ENCODE peak calls at places on chromosomes 4 and X, in nine cellular contexts. R, Z, J, D, G, B, W, E and T are unnamed samples.

GRCh38 chrX:27679281-27679680 is 89.1 kb downstream of the DCAF8L2 start:
- DNase-seq in E (no peak), G (no peak), D (no peak), Z (no peak), B (no peak), W (peak), J (no peak), R (peak), T (no peak)

GRCh38 chrX:139158256-139158655 is 372.3 kb upstream of the F9 start:
- DNase-seq in D (no peak), Z (no peak), B (peak), R (no peak), E (no peak), G (no peak), J (no peak), W (peak), T (no peak)

GRCh38 chr4:2787230-2788100 is 5.4 kb upstream of the SH3BP2 start:
- DNase-seq in W (no peak), B (no peak), G (no peak), E (peak), Z (peak), R (no peak), D (no peak), J (no peak), T (no peak)

GRCh38 chr4:1476140-1476513 is 69.9 kb upstream of the NKX1-1 start:
- DNase-seq in G (no peak), B (no peak), E (peak), Z (peak), W (no peak), R (no peak), D (no peak), J (no peak), T (no peak)

GRCh38 chr4:136864580-136865185 is 667.6 kb downstream of the PCDH18 start:
- DNase-seq in R (peak), D (peak), E (no peak), B (peak), W (peak), J (peak), G (no peak), Z (no peak), T (peak)

GRCh38 chrX:9902651-9903050 is 64.5 kb upstream of the CLDN34 start:
- DNase-seq in E (no peak), J (no peak), B (no peak), Z (no peak), G (no peak), W (peak), D (no peak), R (no peak), T (no peak)

GRCh38 chr4:1370321-1371124 is 23.5 kb downstream of the UVSSA start:
- DNase-seq in W (no peak), G (peak), R (no peak), Z (no peak), J (no peak), D (no peak), B (no peak), E (peak), T (no peak)

GRCh38 chrX:926070-926469 is 286.4 kb downstream of the CRLF2 start:
- DNase-seq in R (no peak), W (no peak), Z (no peak), E (peak), D (no peak), G (no peak), B (no peak), J (no peak), T (no peak)

GRCh38 chr4:156291317-156291716 is 337.7 kb upstream of the CTSO start:
- DNase-seq in J (no peak), E (no peak), Z (no peak), R (peak), G (no peak), W (peak), D (no peak), B (no peak), T (no peak)

GRCh38 chr4:14168919-14169318 is 541.4 kb upstream of the BOD1L1 start:
- DNase-seq in E (no peak), D (peak), R (peak), J (peak), W (peak), Z (no peak), G (peak), B (no peak), T (peak)

GRCh38 chr4:77591532-77591931 is 14.1 kb upstream of the CXCL13 start:
- DNase-seq in Z (no peak), B (no peak), D (no peak), W (no peak), J (no peak), E (no peak), G (no peak), R (no peak), T (no peak)

GRCh38 chr4:178242655-178243054 is 800.4 kb upstream of the AGA start:
- DNase-seq in W (no peak), J (no peak), G (no peak), D (no peak), E (no peak), R (no peak), Z (no peak), B (no peak), T (no peak)

GRCh38 chrX:129686422-129686948 is 31.7 kb upstream of the APLN start:
- DNase-seq in J (no peak), R (peak), G (peak), D (no peak), B (no peak), Z (no peak), E (no peak), W (no peak), T (no peak)

GRCh38 chr4:150849016-150849415 is 166.1 kb downstream of the LRBA start:
- DNase-seq in R (no peak), J (no peak), B (no peak), Z (no peak), W (peak), D (peak), G (no peak), E (no peak), T (no peak)

GRCh38 chr4:142406917-142407501 is 439.1 kb downstream of the INPP4B start:
- DNase-seq in Z (no peak), R (no peak), E (no peak), G (no peak), B (no peak), J (no peak), W (peak), D (no peak), T (no peak)

GRCh38 chr4:1045193-1045594 is 33.8 kb downstream of the FGFRL1 start:
- DNase-seq in B (no peak), E (no peak), Z (no peak), J (no peak), G (peak), R (no peak), D (no peak), W (no peak), T (no peak)

GRCh38 chr4:23333946-23334878 is 555.6 kb downstream of the PPARGC1A start:
- DNase-seq in B (peak), E (no peak), W (peak), Z (no peak), R (peak), J (peak), G (no peak), D (peak), T (peak)

GRCh38 chr4:2254665-2255500 is 7.0 kb downstream of the MXD4 start:
- DNase-seq in D (no peak), J (no peak), Z (peak), R (no peak), E (peak), B (no peak), W (no peak), G (no peak), T (no peak)

GRCh38 chr4:48191758-48192157 is 57.7 kb upstream of the TXK start:
- DNase-seq in D (no peak), J (no peak), E (no peak), W (no peak), G (no peak), R (no peak), Z (no peak), B (no peak), T (no peak)

GRCh38 chrX:39440734-39441305 is 639.6 kb downstream of the MID1IP1 start:
- DNase-seq in D (no peak), E (no peak), R (no peak), W (no peak), B (no peak), J (no peak), G (no peak), Z (no peak), T (no peak)

GRCh38 chrX:47191331-47191730 is 2.3 kb upstream of the UBA1 start:
- DNase-seq in W (peak), Z (no peak), R (no peak), J (no peak), B (peak), D (no peak), G (no peak), E (no peak), T (no peak)

GRCh38 chr4:6354119-6354518 is 84.5 kb downstream of the WFS1 start:
- DNase-seq in G (no peak), D (no peak), Z (no peak), W (no peak), E (no peak), R (no peak), J (no peak), B (no peak), T (no peak)

GRCh38 chrX:107935200-107935599 is 47.0 kb downstream of the TEX13B start:
- DNase-seq in E (no peak), D (peak), B (no peak), Z (no peak), W (peak), J (no peak), R (peak), G (no peak), T (no peak)

GRCh38 chr4:119589165-119589564 is 39.4 kb downstream of the PDE5A start:
- DNase-seq in E (no peak), D (no peak), R (no peak), W (no peak), Z (no peak), J (no peak), B (no peak), G (no peak), T (no peak)

GRCh38 chrX:18348047-18348446 is 6.4 kb downstream of the SCML2 start:
- DNase-seq in Z (no peak), W (no peak), B (no peak), R (no peak), D (no peak), J (no peak), E (no peak), G (no peak), T (no peak)

GRCh38 chr4:3320361-3321023 is 27.7 kb downstream of the RGS12 start:
- DNase-seq in W (no peak), B (no peak), J (no peak), R (no peak), G (peak), Z (no peak), E (peak), D (no peak), T (no peak)

GRCh38 chrX:106980952-106981626 is 18.9 kb downstream of the MORC4 start:
- DNase-seq in W (no peak), D (no peak), Z (no peak), G (no peak), J (no peak), R (no peak), E (no peak), B (no peak), T (no peak)

GRCh38 chr4:20248155-20248558 is 3.5 kb upstream of the SLIT2 start:
- DNase-seq in W (peak), B (peak), J (peak), G (no peak), Z (no peak), R (peak), D (no peak), E (no peak), T (no peak)

GRCh38 chr4:158849681-158850080 is 80.9 kb downstream of the FNIP2 start:
- DNase-seq in B (no peak), D (no peak), G (no peak), E (no peak), Z (no peak), W (no peak), R (no peak), J (no peak), T (no peak)

GRCh38 chrX:103631145-103631544 is 2.4 kb downstream of the TCEAL1 start:
- DNase-seq in R (no peak), D (no peak), Z (no peak), B (no peak), W (no peak), J (no peak), G (no peak), E (no peak), T (no peak)
- H3K4me3 ChIP-seq in R (peak), D (no peak), Z (no peak), B (no peak), W (no peak), J (no peak), G (no peak), E (no peak), T (no peak)

DNA sequence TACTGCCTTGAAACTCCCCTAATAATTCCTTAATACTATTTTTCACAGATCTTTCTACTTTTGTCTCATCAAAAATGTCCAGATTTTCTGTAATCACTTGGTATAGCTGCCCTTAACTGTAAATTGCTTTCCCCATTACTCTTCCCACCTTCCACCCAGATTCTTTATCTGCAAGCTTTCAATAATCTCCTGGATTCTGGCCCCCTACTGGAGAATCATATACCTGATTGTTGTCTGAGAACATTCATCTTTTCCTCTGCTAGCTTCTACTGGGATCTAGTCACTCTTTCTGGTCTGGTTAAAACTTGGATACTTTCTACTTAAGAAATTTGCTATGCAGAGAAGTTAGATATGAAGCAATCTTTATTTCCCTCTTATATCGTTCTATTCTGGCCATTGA is 552.6 kb downstream of the PCDH19 start:
- DNase-seq in J (no peak), E (no peak), B (peak), D (no peak), W (no peak), R (no peak), Z (no peak), G (no peak), T (no peak)
- TF ChIP-seq CTCF in J (no peak), E (no peak), B (peak), D (peak), W (no peak), R (no peak), Z (no peak), G (no peak), T (no peak)

GRCh38 chr4:113511944-113512343 is 249.6 kb downstream of the CAMK2D start:
- DNase-seq in G (no peak), Z (no peak), B (no peak), J (no peak), E (no peak), D (no peak), R (no peak), W (no peak), T (no peak)

GRCh38 chr4:113512880-113513279 is 248.7 kb downstream of the CAMK2D start:
- DNase-seq in D (no peak), E (no peak), R (no peak), B (no peak), G (no peak), W (no peak), J (no peak), Z (no peak), T (no peak)

GRCh38 chr4:113505057-113505456 is 256.5 kb downstream of the CAMK2D start:
- DNase-seq in R (no peak), G (no peak), B (no peak), J (no peak), Z (no peak), D (no peak), E (no peak), W (no peak), T (no peak)

GRCh38 chr4:113513376-113513775 is 248.2 kb downstream of the CAMK2D start:
- DNase-seq in G (no peak), Z (no peak), D (no peak), R (no peak), W (no peak), E (no peak), J (no peak), B (no peak), T (no peak)

DNA sequence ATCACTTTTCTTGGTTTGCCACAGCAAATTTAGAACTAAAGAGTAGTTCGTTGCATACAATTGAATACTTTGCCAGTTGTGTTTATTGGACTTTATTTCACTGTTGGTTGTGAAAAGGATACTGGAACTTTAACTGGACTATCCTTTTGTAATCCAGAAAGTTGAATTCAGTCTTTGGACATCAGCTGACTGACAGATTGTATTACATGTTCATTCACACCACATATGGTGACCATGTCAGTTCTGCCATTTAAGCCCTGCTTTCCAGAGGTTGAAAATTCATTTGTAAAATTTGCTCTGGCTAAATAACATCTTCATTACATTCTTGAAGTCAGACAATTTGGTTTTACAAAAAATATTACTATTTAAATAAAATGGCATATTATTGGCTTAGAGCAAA is 251.7 kb downstream of the CAMK2D start:
- DNase-seq in R (no peak), W (no peak), E (no peak), Z (no peak), D (no peak), J (no peak), G (no peak), B (no peak), T (no peak)
- H3K4me3 ChIP-seq in R (no peak), W (no peak), E (no peak), Z (no peak), D (no peak), J (no peak), G (no peak), B (no peak), T (no peak)

GRCh38 chr4:64617813-64618212 is 208.6 kb upstream of the TECRL start:
- DNase-seq in J (no peak), E (no peak), R (no peak), G (no peak), Z (no peak), D (no peak), B (no peak), W (peak), T (no peak)
- TF ChIP-seq CTCF in J (no peak), E (no peak), R (no peak), G (no peak), Z (no peak), D (no peak), B (peak), W (no peak), T (no peak)

GRCh38 chrX:151174581-151175282 is 1.7 kb upstream of the GPR50 start:
- DNase-seq in G (no peak), B (peak), R (no peak), E (no peak), D (no peak), Z (no peak), J (no peak), W (no peak), T (no peak)
- H3K4me3 ChIP-seq in G (no peak), B (peak), R (no peak), E (no peak), D (no peak), Z (no peak), J (no peak), W (no peak), T (no peak)

GRCh38 chr4:26402458-26402857 is 81.6 kb downstream of the RBPJ start:
- DNase-seq in R (no peak), Z (no peak), E (no peak), W (no peak), B (no peak), D (no peak), G (no peak), J (no peak), T (no peak)

GRCh38 chr4:26404597-26405323 is 83.9 kb downstream of the RBPJ start:
- DNase-seq in D (no peak), B (no peak), W (no peak), R (no peak), E (no peak), J (no peak), Z (no peak), G (no peak), T (no peak)

GRCh38 chr4:26397086-26397485 is 76.3 kb downstream of the RBPJ start:
- DNase-seq in G (no peak), R (no peak), B (no peak), D (no peak), Z (no peak), W (no peak), E (no peak), J (no peak), T (no peak)

GRCh38 chr4:26400140-26400539 is 79.3 kb downstream of the RBPJ start:
- DNase-seq in E (no peak), W (no peak), D (no peak), R (no peak), Z (no peak), B (no peak), G (no peak), J (no peak), T (no peak)
- TF ChIP-seq CTCF in E (no peak), W (peak), D (no peak), R (no peak), Z (no peak), B (no peak), G (no peak), J (no peak), T (no peak)

GRCh38 chr4:170270628-170271027 is 180.9 kb upstream of the AADAT start:
- DNase-seq in Z (no peak), G (no peak), B (no peak), R (no peak), E (no peak), D (no peak), W (no peak), J (no peak), T (no peak)

GRCh38 chr4:170278481-170278880 is 188.7 kb upstream of the AADAT start:
- DNase-seq in R (no peak), E (no peak), G (no peak), Z (no peak), B (no peak), D (no peak), J (no peak), W (peak), T (no peak)

GRCh38 chr4:170272959-170273358 is 183.2 kb upstream of the AADAT start:
- DNase-seq in G (no peak), B (no peak), Z (no peak), W (no peak), D (peak), E (no peak), R (no peak), J (no peak), T (no peak)

GRCh38 chr4:170271723-170272122 is 182.0 kb upstream of the AADAT start:
- DNase-seq in R (no peak), D (no peak), E (no peak), J (no peak), G (no peak), B (no peak), Z (no peak), W (no peak), T (no peak)

DNA sequence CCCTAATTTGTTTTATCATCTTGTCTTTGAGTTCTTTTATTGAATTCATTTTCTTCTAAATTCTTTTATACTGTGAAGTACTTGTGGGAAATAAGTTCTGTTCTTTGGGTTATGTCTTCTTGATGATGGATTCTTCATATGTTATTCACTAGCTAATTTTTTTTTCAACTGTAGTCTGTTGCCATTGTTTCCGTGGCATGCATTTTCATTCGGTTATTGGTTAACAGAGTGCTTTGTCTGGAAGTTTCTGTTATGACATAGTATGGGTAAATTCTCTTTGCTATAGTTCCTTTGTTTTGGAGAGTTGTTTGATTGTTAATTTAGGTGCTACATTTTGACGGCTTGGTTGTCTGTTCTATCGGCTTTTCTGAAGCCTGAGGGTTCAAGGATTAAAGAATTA is 184.9 kb upstream of the AADAT start:
- DNase-seq in B (no peak), Z (no peak), D (peak), E (no peak), W (no peak), G (no peak), J (no peak), R (no peak), T (no peak)
- H3K4me3 ChIP-seq in B (no peak), Z (no peak), D (no peak), E (no peak), W (no peak), G (no peak), J (no peak), R (no peak), T (no peak)